ENCODE peak calls at places on chromosomes 5 and 9, in six cellular contexts. One of them, this sample, is unnamed.

GRCh38 chr9:126611592-126612328 is 2.0 kb upstream of the LMX1B start:
- DNase-seq in AG08395: peak; percentile 89
- DNase-seq in retina: peak; percentile 91
- DNase-seq in GM04504: peak; percentile 25
- DNase-seq in NCI-H2081: peak; percentile 60
- DNase-seq in NCI-H1048: peak; percentile 30
- DNase-seq in this sample: no peak

GRCh38 chr5:18961234-18961633 is 1026.8 kb downstream of the CDH18 start:
- DNase-seq in AG08395: no peak
- DNase-seq in retina: no peak
- DNase-seq in GM04504: no peak
- DNase-seq in NCI-H2081: no peak
- DNase-seq in NCI-H1048: no peak
- DNase-seq in this sample: no peak

GRCh38 chr9:33233659-33234335 is 6.2 kb upstream of the SPINK4 start:
- DNase-seq in AG08395: peak; percentile 71
- DNase-seq in retina: no peak
- DNase-seq in GM04504: peak; percentile 61
- DNase-seq in NCI-H2081: peak; percentile 27
- DNase-seq in NCI-H1048: no peak
- DNase-seq in this sample: peak; percentile 38

GRCh38 chr5:131536211-131536826 is 98.7 kb downstream of the RAPGEF6 start:
- DNase-seq in AG08395: no peak
- DNase-seq in retina: no peak
- DNase-seq in GM04504: no peak
- DNase-seq in NCI-H2081: peak; percentile 22
- DNase-seq in NCI-H1048: no peak
- DNase-seq in this sample: no peak

GRCh38 chr5:10645146-10645545 is 81.3 kb downstream of the ANKRD33B start:
- DNase-seq in AG08395: no peak
- DNase-seq in retina: no peak
- DNase-seq in GM04504: no peak
- DNase-seq in NCI-H2081: no peak
- DNase-seq in NCI-H1048: no peak
- DNase-seq in this sample: no peak

GRCh38 chr5:61993446-61994017 is 312.5 kb upstream of the KIF2A start:
- DNase-seq in AG08395: no peak
- DNase-seq in retina: no peak
- DNase-seq in GM04504: no peak
- DNase-seq in NCI-H2081: no peak
- DNase-seq in NCI-H1048: no peak
- DNase-seq in this sample: no peak

GRCh38 chr5:83209963-83210362 is 132.6 kb downstream of the XRCC4 start:
- DNase-seq in AG08395: no peak
- DNase-seq in retina: no peak
- DNase-seq in GM04504: no peak
- DNase-seq in NCI-H2081: no peak
- DNase-seq in NCI-H1048: no peak
- DNase-seq in this sample: no peak

GRCh38 chr5:66615894-66616293 is 19.7 kb downstream of the MAST4 start:
- DNase-seq in AG08395: no peak
- DNase-seq in retina: no peak
- DNase-seq in GM04504: no peak
- DNase-seq in NCI-H2081: no peak
- DNase-seq in NCI-H1048: no peak
- DNase-seq in this sample: no peak

GRCh38 chr5:117454716-117455212 is 880.1 kb upstream of the SEMA6A start:
- DNase-seq in AG08395: peak; percentile 7
- DNase-seq in retina: peak; percentile 70
- DNase-seq in GM04504: no peak
- DNase-seq in NCI-H2081: peak; percentile 70
- DNase-seq in NCI-H1048: peak; percentile 3
- DNase-seq in this sample: no peak

This sample was measured in BJ.